ENCODE peak calls at places on chromosomes 4 and X, in five cellular contexts. One of them, this sample, is unnamed.

GRCh38 chrX:134932528-134933217 is 58.1 kb upstream of the SMIM10 start:
- DNase-seq in breast epithelium: no peak
- DNase-seq in Panc1: no peak
- DNase-seq in transverse colon: no peak
- DNase-seq in upper lobe of left lung: no peak
- DNase-seq in this sample: no peak

GRCh38 chrX:40173662-40174593 is 76.2 kb upstream of the BCOR start:
- DNase-seq in breast epithelium: no peak
- DNase-seq in Panc1: no peak
- DNase-seq in transverse colon: peak
- DNase-seq in upper lobe of left lung: peak
- DNase-seq in this sample: peak

GRCh38 chr4:106266201-106266600 is 49.8 kb downstream of the TBCK start:
- DNase-seq in breast epithelium: no peak
- DNase-seq in Panc1: peak
- DNase-seq in transverse colon: no peak
- DNase-seq in upper lobe of left lung: no peak
- DNase-seq in this sample: no peak

GRCh38 chrX:545488-545887 is 85.1 kb upstream of the SHOX start:
- DNase-seq in breast epithelium: no peak
- DNase-seq in Panc1: no peak
- DNase-seq in transverse colon: no peak
- DNase-seq in upper lobe of left lung: peak
- DNase-seq in this sample: no peak

GRCh38 chr4:66564901-66565648 is 894.8 kb upstream of the EPHA5 start:
- DNase-seq in breast epithelium: no peak
- DNase-seq in Panc1: no peak
- DNase-seq in transverse colon: no peak
- DNase-seq in upper lobe of left lung: no peak
- DNase-seq in this sample: no peak

GRCh38 chrX:110992611-110993010 is 103.4 kb upstream of the PAK3 start:
- DNase-seq in breast epithelium: no peak
- DNase-seq in Panc1: peak
- DNase-seq in transverse colon: no peak
- DNase-seq in upper lobe of left lung: no peak
- DNase-seq in this sample: peak

GRCh38 chrX:72255445-72255844 is 16.6 kb upstream of the ERCC6L start:
- DNase-seq in breast epithelium: no peak
- DNase-seq in Panc1: no peak
- DNase-seq in transverse colon: no peak
- DNase-seq in upper lobe of left lung: peak
- DNase-seq in this sample: peak

GRCh38 chr4:161121451-161121850 is 1042.3 kb downstream of the FSTL5 start:
- DNase-seq in breast epithelium: no peak
- DNase-seq in Panc1: no peak
- DNase-seq in transverse colon: no peak
- DNase-seq in upper lobe of left lung: no peak
- DNase-seq in this sample: no peak

GRCh38 chrX:43139645-43140044 is 361.7 kb upstream of the PPP1R2C start:
- DNase-seq in breast epithelium: no peak
- DNase-seq in Panc1: no peak
- DNase-seq in transverse colon: no peak
- DNase-seq in upper lobe of left lung: no peak
- DNase-seq in this sample: no peak

DNA sequence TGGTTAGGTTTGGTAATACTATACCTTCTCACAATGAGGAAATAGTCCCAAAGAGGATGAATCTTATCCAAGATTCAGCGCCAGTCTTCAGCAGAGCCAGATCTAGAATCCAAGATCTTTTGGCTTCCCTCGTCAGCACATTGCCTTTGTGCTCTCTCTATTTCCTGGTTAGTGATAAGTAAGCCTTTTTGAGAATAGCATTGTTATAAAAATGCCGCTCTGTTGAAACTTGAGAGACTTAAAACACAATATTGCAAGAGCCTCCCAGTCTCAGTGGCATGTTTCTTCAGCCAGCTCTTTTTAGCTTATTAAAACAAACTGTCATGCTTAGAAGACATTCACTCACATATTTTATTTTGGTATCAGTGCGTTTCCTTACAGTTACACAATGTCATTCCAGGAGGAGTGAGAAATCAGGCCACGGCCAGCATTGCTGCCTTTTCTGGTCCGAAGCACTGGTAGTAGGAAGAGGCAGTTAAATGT is 141.4 kb downstream of the KLHL8 start:
- DNase-seq in breast epithelium: no peak
- DNase-seq in Panc1: no peak
- DNase-seq in transverse colon: no peak
- DNase-seq in upper lobe of left lung: no peak
- DNase-seq in this sample: no peak
- TF ChIP-seq POLR2AphosphoS5 in breast epithelium: no peak
- TF ChIP-seq POLR2AphosphoS5 in Panc1: no peak
- TF ChIP-seq POLR2AphosphoS5 in transverse colon: no peak
- TF ChIP-seq POLR2AphosphoS5 in upper lobe of left lung: peak
- TF ChIP-seq POLR2AphosphoS5 in this sample: peak

GRCh38 chr4:57220734-57221133 is 110.5 kb upstream of the IGFBP7 start:
- DNase-seq in breast epithelium: no peak
- DNase-seq in Panc1: no peak
- DNase-seq in transverse colon: no peak
- DNase-seq in upper lobe of left lung: no peak
- DNase-seq in this sample: no peak

GRCh38 chr4:57220172-57220571 is 110.0 kb upstream of the IGFBP7 start:
- DNase-seq in breast epithelium: no peak
- DNase-seq in Panc1: no peak
- DNase-seq in transverse colon: no peak
- DNase-seq in upper lobe of left lung: no peak
- DNase-seq in this sample: no peak

GRCh38 chr4:57211131-57211530 is 100.9 kb upstream of the IGFBP7 start:
- DNase-seq in breast epithelium: no peak
- DNase-seq in Panc1: no peak
- DNase-seq in transverse colon: no peak
- DNase-seq in upper lobe of left lung: no peak
- DNase-seq in this sample: no peak

GRCh38 chr4:57219389-57219890 is 109.3 kb upstream of the IGFBP7 start:
- DNase-seq in breast epithelium: no peak
- DNase-seq in Panc1: no peak
- DNase-seq in transverse colon: no peak
- DNase-seq in upper lobe of left lung: no peak
- DNase-seq in this sample: no peak

DNA sequence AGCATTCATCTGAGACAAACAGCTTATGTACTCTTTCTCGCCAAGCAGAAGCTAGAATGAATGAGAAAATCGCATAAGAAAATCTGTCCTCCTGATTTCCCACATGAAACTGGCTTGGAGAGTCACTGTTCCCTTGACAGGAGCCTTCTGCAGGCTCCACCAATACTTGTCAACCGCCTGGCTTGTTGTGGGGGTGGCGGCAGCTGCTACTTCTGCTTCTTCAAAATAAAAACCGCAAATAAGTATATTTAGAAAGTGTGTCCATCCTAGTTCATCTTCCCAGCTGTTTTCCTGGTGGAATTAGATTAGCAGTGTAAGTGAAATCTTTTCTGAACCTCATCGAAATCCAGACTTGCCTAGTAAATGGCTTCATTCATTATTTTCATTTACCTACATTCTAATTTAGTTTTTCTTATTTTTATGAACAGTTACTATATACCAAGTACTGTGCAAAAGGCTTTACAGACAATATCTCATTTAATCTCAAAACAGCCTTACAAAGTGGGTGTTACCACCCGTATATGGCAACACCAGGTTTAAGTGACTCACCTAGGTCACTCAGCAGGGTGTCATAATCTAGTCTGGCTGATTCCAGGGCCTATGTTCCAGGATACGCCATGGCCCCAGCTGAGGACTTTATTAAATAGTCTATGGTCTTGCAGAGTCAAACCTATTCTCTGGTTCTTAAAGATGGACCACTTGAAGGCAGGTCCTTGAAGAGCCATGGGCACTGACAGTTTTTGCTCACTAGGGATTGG is 104.6 kb upstream of the IGFBP7 start:
- DNase-seq in breast epithelium: no peak
- DNase-seq in Panc1: no peak
- DNase-seq in transverse colon: no peak
- DNase-seq in upper lobe of left lung: no peak
- DNase-seq in this sample: no peak
- TF ChIP-seq POLR2AphosphoS5 in breast epithelium: no peak
- TF ChIP-seq POLR2AphosphoS5 in Panc1: no peak
- TF ChIP-seq POLR2AphosphoS5 in transverse colon: no peak
- TF ChIP-seq POLR2AphosphoS5 in upper lobe of left lung: no peak
- TF ChIP-seq POLR2AphosphoS5 in this sample: no peak

DNA sequence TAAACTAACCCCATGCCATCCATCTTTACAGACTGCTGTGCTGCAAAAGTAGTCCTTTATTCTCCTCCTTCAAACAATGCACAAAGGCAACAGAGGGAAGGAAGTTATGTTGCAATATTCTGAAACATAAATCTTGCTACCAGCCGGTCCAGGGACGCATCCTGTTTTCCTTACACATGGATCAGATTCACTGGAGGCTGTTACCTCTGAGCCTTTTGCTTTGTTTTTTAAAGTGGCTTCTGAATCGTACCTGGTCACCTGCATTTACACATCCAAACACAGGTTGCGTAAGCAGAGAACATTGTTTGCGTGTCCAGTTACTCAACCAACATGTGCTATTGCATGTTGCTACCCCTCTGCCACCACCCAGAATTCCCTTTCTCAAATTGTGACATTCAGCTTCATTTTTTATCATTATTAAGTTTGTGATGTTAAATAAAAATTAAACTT is 8.8 kb downstream of the PPARGC1A start:
- DNase-seq in breast epithelium: no peak
- DNase-seq in Panc1: no peak
- DNase-seq in transverse colon: no peak
- DNase-seq in upper lobe of left lung: no peak
- DNase-seq in this sample: no peak
- TF ChIP-seq POLR2AphosphoS5 in breast epithelium: no peak
- TF ChIP-seq POLR2AphosphoS5 in Panc1: no peak
- TF ChIP-seq POLR2AphosphoS5 in transverse colon: no peak
- TF ChIP-seq POLR2AphosphoS5 in upper lobe of left lung: peak
- TF ChIP-seq POLR2AphosphoS5 in this sample: no peak

GRCh38 chr4:129377131-129377845 is 281.3 kb downstream of the C4orf33 start:
- DNase-seq in breast epithelium: no peak
- DNase-seq in Panc1: no peak
- DNase-seq in transverse colon: no peak
- DNase-seq in upper lobe of left lung: no peak
- DNase-seq in this sample: no peak
- TF ChIP-seq POLR2AphosphoS5 in breast epithelium: no peak
- TF ChIP-seq POLR2AphosphoS5 in Panc1: no peak
- TF ChIP-seq POLR2AphosphoS5 in transverse colon: no peak
- TF ChIP-seq POLR2AphosphoS5 in upper lobe of left lung: no peak
- TF ChIP-seq POLR2AphosphoS5 in this sample: no peak

GRCh38 chr4:87045659-87046058 is 110.8 kb downstream of the AFF1 start:
- DNase-seq in breast epithelium: no peak
- DNase-seq in Panc1: no peak
- DNase-seq in transverse colon: no peak
- DNase-seq in upper lobe of left lung: no peak
- DNase-seq in this sample: no peak
- TF ChIP-seq POLR2AphosphoS5 in breast epithelium: peak
- TF ChIP-seq POLR2AphosphoS5 in Panc1: no peak
- TF ChIP-seq POLR2AphosphoS5 in transverse colon: no peak
- TF ChIP-seq POLR2AphosphoS5 in upper lobe of left lung: no peak
- TF ChIP-seq POLR2AphosphoS5 in this sample: no peak

GRCh38 chr4:172868271-172868670 is 300.3 kb upstream of the GALNT7 start:
- DNase-seq in breast epithelium: no peak
- DNase-seq in Panc1: no peak
- DNase-seq in transverse colon: no peak
- DNase-seq in upper lobe of left lung: no peak
- DNase-seq in this sample: no peak
- TF ChIP-seq POLR2AphosphoS5 in breast epithelium: no peak
- TF ChIP-seq POLR2AphosphoS5 in Panc1: no peak
- TF ChIP-seq POLR2AphosphoS5 in transverse colon: no peak
- TF ChIP-seq POLR2AphosphoS5 in upper lobe of left lung: no peak
- TF ChIP-seq POLR2AphosphoS5 in this sample: no peak

DNA sequence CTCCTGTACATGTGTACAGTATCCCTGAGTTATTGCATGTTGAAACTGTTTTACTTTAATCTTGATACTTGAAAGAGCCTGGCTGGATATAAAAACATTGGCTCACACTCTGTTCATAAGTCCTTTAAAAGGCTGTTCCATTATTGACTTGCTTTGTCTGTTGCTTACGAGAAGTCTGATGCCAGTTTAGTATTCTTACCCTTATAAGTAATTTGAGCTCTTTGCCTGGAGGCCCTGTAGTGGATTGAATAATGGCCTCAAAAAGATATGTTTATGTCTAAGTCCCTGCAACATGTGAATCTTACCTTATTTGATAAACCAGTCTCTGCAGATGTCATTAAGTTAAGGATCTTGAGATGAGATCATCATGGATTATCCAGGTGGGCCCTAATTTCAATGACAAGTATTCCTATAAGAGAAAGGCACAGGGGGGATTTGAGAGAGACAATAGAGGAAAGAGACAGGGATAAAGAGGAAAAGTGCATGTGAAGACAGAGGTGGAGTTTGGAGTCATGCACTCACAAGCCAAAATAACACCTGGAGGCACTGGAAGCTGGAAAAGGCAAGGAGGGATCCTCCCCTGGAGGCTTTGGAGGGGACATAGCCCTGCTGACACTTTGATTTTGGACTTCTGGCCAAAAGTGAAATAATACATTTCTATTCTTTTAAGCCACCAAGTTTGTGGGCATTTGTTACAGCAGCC is 98.1 kb downstream of the IRF2 start:
- DNase-seq in breast epithelium: no peak
- DNase-seq in Panc1: no peak
- DNase-seq in transverse colon: no peak
- DNase-seq in upper lobe of left lung: no peak
- DNase-seq in this sample: no peak
- TF ChIP-seq POLR2AphosphoS5 in breast epithelium: no peak
- TF ChIP-seq POLR2AphosphoS5 in Panc1: no peak
- TF ChIP-seq POLR2AphosphoS5 in transverse colon: no peak
- TF ChIP-seq POLR2AphosphoS5 in upper lobe of left lung: no peak
- TF ChIP-seq POLR2AphosphoS5 in this sample: no peak

DNA sequence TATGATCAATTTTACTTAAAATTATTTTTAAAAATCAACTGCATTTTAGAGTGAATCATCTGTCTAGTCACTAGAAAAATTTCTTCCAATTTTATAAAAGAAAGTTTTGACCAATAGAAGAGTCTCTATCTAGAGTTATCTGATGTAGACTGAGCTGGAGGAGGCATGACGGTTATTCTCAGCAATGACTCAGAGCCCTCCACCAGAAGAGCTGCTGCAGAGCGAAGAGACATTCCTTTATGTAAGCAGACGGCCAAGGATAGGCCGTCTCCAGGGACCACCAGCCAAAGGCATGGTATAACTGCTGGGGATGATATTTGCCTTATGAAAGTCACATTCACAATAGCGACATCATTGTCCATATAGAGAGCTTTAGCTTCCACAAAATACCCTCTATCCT is 23.0 kb downstream of the LDB2 start:
- DNase-seq in breast epithelium: no peak
- DNase-seq in Panc1: no peak
- DNase-seq in transverse colon: no peak
- DNase-seq in upper lobe of left lung: no peak
- DNase-seq in this sample: no peak
- TF ChIP-seq POLR2AphosphoS5 in breast epithelium: no peak
- TF ChIP-seq POLR2AphosphoS5 in Panc1: no peak
- TF ChIP-seq POLR2AphosphoS5 in transverse colon: no peak
- TF ChIP-seq POLR2AphosphoS5 in upper lobe of left lung: no peak
- TF ChIP-seq POLR2AphosphoS5 in this sample: no peak

GRCh38 chrX:96837808-96838207 is 45.9 kb upstream of the RPA4 start:
- DNase-seq in breast epithelium: no peak
- DNase-seq in Panc1: no peak
- DNase-seq in transverse colon: no peak
- DNase-seq in upper lobe of left lung: no peak
- DNase-seq in this sample: no peak
- TF ChIP-seq POLR2AphosphoS5 in breast epithelium: no peak
- TF ChIP-seq POLR2AphosphoS5 in Panc1: no peak
- TF ChIP-seq POLR2AphosphoS5 in transverse colon: no peak
- TF ChIP-seq POLR2AphosphoS5 in upper lobe of left lung: no peak
- TF ChIP-seq POLR2AphosphoS5 in this sample: no peak